ENCODE peak calls at places on chromosomes 11 and 22, in eight cellular contexts. T, K, Q, D, X, R, L and H are unnamed samples.
A peak's percentile ranks its signal among the peaks of the same experiment; 100 is the strongest.

GRCh38 chr22:48926663-48927062 is 901.0 kb downstream of the BRD1 start:
- DNase-seq in L (no peak), T (no peak), R (no peak), K (no peak), Q (no peak), D (no peak), X (no peak), H (no peak)

GRCh38 chr22:30921108-30921507 is 47.5 kb downstream of the MORC2 start:
- DNase-seq in X (peak; percentile 26), K (no peak), D (no peak), T (no peak), R (no peak), Q (no peak), L (no peak), H (no peak)

GRCh38 chr22:43185860-43186261 is 1.1 kb downstream of the TTLL12 start:
- DNase-seq in D (no peak), L (peak; percentile 29), X (peak; percentile 58), R (peak; percentile 24), T (peak; percentile 83), K (peak; percentile 14), Q (peak; percentile 29), H (peak; percentile 34)

GRCh38 chr11:102495161-102496042 is 35.1 kb downstream of the MMP7 start:
- DNase-seq in L (peak; percentile 76), Q (peak; percentile 81), D (peak; percentile 79), T (no peak), X (peak; percentile 54), R (peak; percentile 95), K (peak; percentile 86), H (peak; percentile 80)

GRCh38 chr11:124917115-124917637 is 1.9 kb upstream of the HEPN1 start:
- DNase-seq in R (no peak), K (peak; percentile 27), Q (no peak), D (no peak), X (no peak), L (no peak), T (no peak), H (no peak)

GRCh38 chr22:30414525-30415047 is 11.0 kb upstream of the MTFP1 start:
- DNase-seq in R (no peak), K (no peak), D (no peak), T (no peak), L (no peak), Q (no peak), X (no peak), H (no peak)

GRCh38 chr22:41181349-41182241 is 23.5 kb upstream of the L3MBTL2 start:
- DNase-seq in K (peak; percentile 78), R (peak; percentile 49), X (no peak), D (no peak), L (no peak), T (peak; percentile 39), Q (no peak), H (no peak)

GRCh38 chr11:74319139-74319538 is 7.7 kb upstream of the P4HA3 start:
- DNase-seq in Q (no peak), X (no peak), D (no peak), R (peak; percentile 98), L (no peak), T (no peak), K (no peak), H (no peak)

GRCh38 chr11:111283945-111284481 is 14.3 kb upstream of the POU2AF3 start:
- DNase-seq in T (peak; percentile 67), Q (no peak), L (no peak), K (no peak), D (no peak), R (no peak), X (peak; percentile 48), H (no peak)

GRCh38 chr11:70377645-70378044 is 20.7 kb upstream of the CTTN start:
- DNase-seq in K (no peak), L (no peak), Q (no peak), D (no peak), T (no peak), R (no peak), X (no peak), H (no peak)

GRCh38 chr11:26287067-26287518 is 44.8 kb upstream of the ANO3 start:
- DNase-seq in X (no peak), L (no peak), Q (no peak), D (no peak), R (peak; percentile 4), K (no peak), T (no peak), H (no peak)

GRCh38 chr11:41659990-41660389 is 200.5 kb upstream of the LRRC4C start:
- DNase-seq in X (no peak), D (no peak), T (no peak), K (no peak), Q (no peak), L (no peak), R (peak; percentile 59), H (no peak)

GRCh38 chr11:128929468-128929867 is 13.2 kb downstream of the TP53AIP1 start:
- DNase-seq in Q (no peak), L (no peak), X (no peak), T (peak; percentile 32), D (no peak), K (no peak), R (no peak), H (no peak)

GRCh38 chr11:99494065-99494464 is 473.3 kb downstream of the CNTN5 start:
- DNase-seq in T (no peak), R (no peak), L (no peak), X (no peak), D (no peak), K (no peak), Q (no peak), H (no peak)

GRCh38 chr11:117366183-117366582 is 38.5 kb downstream of the CEP164 start:
- DNase-seq in X (no peak), R (no peak), Q (no peak), L (no peak), D (no peak), K (peak; percentile 24), T (no peak), H (peak; percentile 9)

GRCh38 chr11:31641477-31642062 is 132.0 kb downstream of the ELP4 start:
- DNase-seq in X (peak; percentile 5), D (no peak), Q (peak; percentile 39), K (peak; percentile 64), R (peak; percentile 70), L (no peak), T (no peak), H (peak; percentile 74)

GRCh38 chr22:17920145-17920605 is 104.2 kb downstream of the MICAL3 start:
- DNase-seq in D (no peak), X (peak; percentile 79), T (peak; percentile 85), L (no peak), K (peak; percentile 92), Q (no peak), R (no peak), H (peak; percentile 59)

GRCh38 chr11:62806611-62807121 is 1.4 kb upstream of the NXF1 start:
- DNase-seq in Q (no peak), D (no peak), X (no peak), K (peak; percentile 67), T (peak; percentile 59), R (no peak), L (peak; percentile 61), H (no peak)

DNA sequence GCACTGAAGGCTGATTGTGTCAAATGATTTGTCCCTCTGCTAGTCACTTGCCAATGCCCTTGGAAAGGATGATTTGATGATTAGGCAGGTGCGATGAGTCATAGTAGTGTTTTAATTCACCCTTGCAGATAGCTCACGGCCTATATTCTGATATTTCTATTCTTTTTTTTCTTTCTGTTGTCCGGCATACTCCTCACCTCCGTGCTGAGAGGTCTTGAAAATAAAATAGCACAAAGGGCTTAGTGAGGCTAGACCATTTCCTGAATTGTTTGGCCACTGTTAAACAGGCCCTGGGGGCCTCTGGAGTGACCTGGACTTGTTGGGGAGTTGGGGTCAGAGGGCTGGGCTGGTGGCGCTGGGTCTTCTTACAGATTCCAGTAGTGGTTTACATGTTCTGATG is 99.8 kb downstream of the ZBTB16 start:
- DNase-seq in T (peak; percentile 75), X (no peak), K (no peak), L (no peak), R (peak; percentile 51), D (no peak), Q (no peak), H (no peak)
- H3K9ac ChIP-seq in T (peak overlapping the region; percentile 16), X (no peak overlapping the region), K (no peak overlapping the region), L (peak overlapping the region; percentile 16), R (no peak overlapping the region), D (no peak overlapping the region), Q (no peak overlapping the region), H (no peak overlapping the region)

DNA sequence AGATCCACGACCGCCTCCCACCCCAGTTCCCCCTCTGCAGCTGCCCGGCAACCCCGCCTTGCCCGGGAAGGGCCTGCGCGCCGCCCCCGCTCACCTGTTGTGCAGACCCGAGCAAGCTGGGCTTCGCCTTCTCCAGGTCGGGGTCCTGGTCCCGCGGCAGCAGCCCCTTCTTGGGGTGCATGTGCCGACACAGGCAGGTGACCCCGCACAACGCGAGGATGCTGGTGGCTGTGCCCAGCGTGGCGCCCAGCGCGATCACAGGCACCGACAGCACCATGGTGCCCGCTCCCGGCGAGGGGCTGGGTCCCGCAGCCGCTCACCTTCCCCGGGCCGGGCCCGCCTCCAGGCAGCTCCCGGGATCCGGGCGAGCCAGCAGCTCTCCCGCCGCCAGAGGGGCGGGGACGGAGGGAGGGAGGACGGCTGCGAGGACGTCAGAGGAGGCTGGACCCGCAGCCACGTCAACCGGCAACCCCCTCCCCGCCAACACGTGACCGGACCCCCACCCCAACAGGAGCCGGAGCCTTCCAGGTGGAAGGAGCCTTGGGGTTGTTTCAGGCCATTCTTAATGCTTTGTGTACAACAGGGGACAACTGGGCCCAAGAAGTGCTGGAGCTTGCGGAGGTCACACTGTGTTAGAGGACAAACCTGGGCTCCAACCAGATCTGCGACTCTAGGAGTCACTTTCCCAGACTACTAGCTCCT is at the start of gene SYT13:
- DNase-seq in D (no peak), R (no peak), K (peak; percentile 80), L (no peak), Q (no peak), T (peak; percentile 84), X (peak; percentile 87), H (peak; percentile 90)
- H3K9ac ChIP-seq in D (no peak within 1 kb of the TSS), R (no peak within 1 kb of the TSS), K (peak within 1 kb of the TSS; percentile 81), L (no peak within 1 kb of the TSS), Q (no peak within 1 kb of the TSS), T (peak within 1 kb of the TSS; percentile 47), X (no peak within 1 kb of the TSS), H (no peak within 1 kb of the TSS)

GRCh38 chr11:106728861-106729260 is 289.4 kb downstream of the GUCY1A2 start:
- DNase-seq in R (peak; percentile 32), Q (no peak), X (no peak), D (no peak), K (no peak), T (no peak), L (no peak), H (no peak)

DNA sequence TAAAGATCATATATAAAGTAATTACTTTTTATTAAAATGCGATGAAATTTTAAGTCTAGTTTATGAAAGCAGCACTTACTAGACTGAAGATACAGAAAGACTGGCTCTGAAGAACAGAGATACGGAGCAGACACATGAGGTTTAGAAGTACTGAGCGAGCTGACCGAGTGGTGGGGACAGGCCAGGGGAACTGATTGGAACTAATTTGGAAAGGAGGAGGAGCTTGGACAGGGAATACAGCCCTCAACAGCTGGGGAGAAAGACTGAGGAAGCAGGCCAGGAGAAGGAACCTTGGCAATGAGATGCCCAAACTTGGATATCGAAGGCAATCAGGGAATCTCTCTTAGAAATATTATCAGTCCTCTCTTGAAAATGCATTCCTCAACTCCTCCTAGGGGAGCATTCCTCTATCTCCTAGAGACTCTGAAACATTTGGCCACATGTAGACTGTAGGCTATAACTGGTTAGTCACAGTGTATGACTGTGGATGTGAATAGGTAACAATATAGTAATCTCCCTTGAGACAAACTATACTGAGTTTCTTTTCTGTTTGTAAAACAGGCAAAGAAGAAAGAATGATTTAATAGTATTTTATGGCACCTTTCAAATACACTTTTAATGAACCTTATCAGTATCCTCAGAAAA is 284.6 kb downstream of the GUCY1A2 start:
- DNase-seq in T (no peak), X (no peak), D (no peak), L (no peak), Q (no peak), R (no peak), K (peak; percentile 3), H (no peak)
- H3K9ac ChIP-seq in T (no peak overlapping the region), X (no peak overlapping the region), D (no peak overlapping the region), L (no peak overlapping the region), Q (no peak overlapping the region), R (no peak overlapping the region), K (no peak overlapping the region), H (no peak overlapping the region)

GRCh38 chr11:57339305-57339704 is 1.2 kb downstream of the P2RX3 start:
- DNase-seq in T (no peak), X (no peak), D (no peak), L (no peak), K (no peak), Q (no peak), R (no peak), H (no peak)
- H3K9ac ChIP-seq in T (no peak overlapping the region), X (no peak overlapping the region), D (no peak overlapping the region), L (no peak overlapping the region), K (no peak overlapping the region), Q (no peak overlapping the region), R (no peak overlapping the region), H (no peak overlapping the region)